ENCODE peak calls at places on chromosomes 3 and 15, in nine cellular contexts. T is tibial nerve, H is ovary, V is sigmoid colon, Z is A549, D is HepG2, W is H1, K is K562, J is stomach. U is an unnamed sample. For H3K4me1, the result is how much of the 10 kb centered on the place peaks cover.

GRCh38 chr15:66413555-66413954 is 26.8 kb downstream of the MAP2K1 start:
- DNase-seq in T (no peak), H (no peak), V (no peak), Z (no peak), D (no peak), W (no peak), K (no peak), J (no peak), U (no peak)

GRCh38 chr15:94164202-94164807 is 67.1 kb upstream of the MCTP2 start:
- DNase-seq in T (peak), H (no peak), V (no peak), Z (peak), D (peak), W (peak), K (peak), J (peak), U (peak)

GRCh38 chr15:28977377-28978010 is 91.7 kb downstream of the APBA2 start:
- DNase-seq in T (no peak), H (no peak), V (no peak), Z (peak), D (no peak), W (no peak), K (no peak), J (no peak), U (no peak)

GRCh38 chr15:77013786-77014136 is 18.8 kb downstream of the PSTPIP1 start:
- DNase-seq in T (no peak), H (no peak), V (no peak), Z (no peak), D (no peak), W (no peak), K (no peak), J (peak), U (peak)

GRCh38 chr3:163785693-163786092 is 1292.6 kb downstream of the SI start:
- DNase-seq in T (no peak), H (no peak), V (no peak), Z (peak), D (no peak), W (peak), K (no peak), J (no peak), U (no peak)

GRCh38 chr3:143443851-143444331 is 324.3 kb downstream of the CHST2 start:
- DNase-seq in T (peak), H (no peak), V (peak), Z (peak), D (no peak), W (no peak), K (peak), J (peak), U (peak)

GRCh38 chr3:110736332-110736731 is 335.3 kb upstream of the NECTIN3 start:
- DNase-seq in T (no peak), H (no peak), V (no peak), Z (no peak), D (no peak), W (no peak), K (no peak), J (no peak), U (no peak)

GRCh38 chr3:27568393-27568792 is 84.2 kb upstream of the SLC4A7 start:
- DNase-seq in T (peak), H (peak), V (peak), Z (no peak), D (no peak), W (no peak), K (no peak), J (peak), U (peak)

GRCh38 chr15:90839187-90840071 is 29.0 kb upstream of the FURIN start:
- DNase-seq in T (no peak), H (no peak), V (no peak), Z (no peak), D (peak), W (peak), K (no peak), J (peak), U (peak)

GRCh38 chr3:150370129-150370602 is 37.9 kb upstream of the TSC22D2 start:
- DNase-seq in T (peak), H (no peak), V (peak), Z (peak), D (peak), W (no peak), K (peak), J (no peak), U (peak)

GRCh38 chr15:61155741-61156700 is 73.1 kb downstream of the RORA start:
- DNase-seq in T (peak), H (peak), V (peak), Z (no peak), D (no peak), W (no peak), K (no peak), J (no peak), U (peak)

GRCh38 chr3:159928071-159928491 is 60.6 kb upstream of the IL12A start:
- DNase-seq in T (no peak), H (no peak), V (no peak), Z (peak), D (no peak), W (no peak), K (no peak), J (no peak), U (no peak)

GRCh38 chr3:156792945-156793344 is 33.2 kb upstream of the LEKR1 start:
- DNase-seq in T (no peak), H (no peak), V (no peak), Z (no peak), D (no peak), W (no peak), K (no peak), J (no peak), U (no peak)

GRCh38 chr15:41462396-41462795 is 31.3 kb upstream of the ITPKA start:
- DNase-seq in T (no peak), H (no peak), V (no peak), Z (no peak), D (no peak), W (no peak), K (no peak), J (no peak), U (no peak)

GRCh38 chr15:52228928-52229327 is 37.7 kb upstream of the GNB5 start:
- DNase-seq in T (no peak), H (no peak), V (no peak), Z (peak), D (peak), W (peak), K (peak), J (peak), U (peak)

GRCh38 chr3:134885877-134886621 is 91.0 kb downstream of the EPHB1 start:
- DNase-seq in T (no peak), H (no peak), V (no peak), Z (no peak), D (no peak), W (no peak), K (no peak), J (no peak), U (no peak)

GRCh38 chr3:167209011-167209410 is 171.1 kb downstream of the ZBBX start:
- DNase-seq in T (no peak), H (no peak), V (no peak), Z (no peak), D (no peak), W (no peak), K (no peak), J (no peak), U (no peak)

GRCh38 chr3:156792114-156792513 is 34.0 kb upstream of the LEKR1 start:
- DNase-seq in T (no peak), H (no peak), V (no peak), Z (no peak), D (no peak), W (no peak), K (no peak), J (no peak), U (no peak)

GRCh38 chr15:42069496-42070275 is 24.7 kb downstream of the PLA2G4D start:
- DNase-seq in T (no peak), H (no peak), V (no peak), Z (no peak), D (no peak), W (no peak), K (no peak), J (peak), U (no peak)

GRCh38 chr15:91627473-91628309 is 225.8 kb upstream of the SLCO3A1 start:
- DNase-seq in T (no peak), H (no peak), V (peak), Z (no peak), D (no peak), W (no peak), K (no peak), J (no peak), U (peak)

GRCh38 chr15:64681424-64682024 is 93.9 kb downstream of the RBPMS2 start:
- DNase-seq in T (peak), H (no peak), V (no peak), Z (peak), D (peak), W (no peak), K (peak), J (peak), U (peak)

GRCh38 chr15:50496692-50497091 is 49.8 kb downstream of the USP50 start:
- DNase-seq in T (no peak), H (no peak), V (no peak), Z (no peak), D (no peak), W (no peak), K (no peak), J (no peak), U (no peak)

GRCh38 chr15:89108865-89109660 is 20.8 kb downstream of the ABHD2 start:
- DNase-seq in T (no peak), H (no peak), V (peak), Z (no peak), D (no peak), W (no peak), K (peak), J (no peak), U (no peak)

GRCh38 chr3:161644871-161645636 is 148.4 kb downstream of the OTOL1 start:
- DNase-seq in T (peak), H (no peak), V (no peak), Z (peak), D (no peak), W (no peak), K (no peak), J (no peak), U (no peak)

GRCh38 chr3:46820852-46821251 is 42.4 kb downstream of the MYL3 start:
- DNase-seq in T (no peak), H (no peak), V (no peak), Z (no peak), D (no peak), W (no peak), K (no peak), J (no peak), U (no peak)
- TF ChIP-seq EP300 in T (no peak), H (no peak), V (no peak), Z (no peak), D (no peak), W (no peak), K (no peak), J (no peak), U (no peak)

GRCh38 chr15:40283615-40284306 is 897 bp upstream of the ANKRD63 start:
- DNase-seq in T (no peak), H (no peak), V (no peak), Z (no peak), D (no peak), W (no peak), K (no peak), J (no peak), U (no peak)
- H3K4me1 ChIP-seq in T (under half), H (under half), V (under half), Z (under half), D (under half), W (under half), K (under half), J (half or more), U (under half)

GRCh38 chr3:48287034-48287433 is 46.1 kb downstream of the ZNF589 start:
- DNase-seq in T (no peak), H (no peak), V (no peak), Z (no peak), D (no peak), W (no peak), K (no peak), J (no peak), U (no peak)
- H3K27ac ChIP-seq in T (no peak), H (no peak), V (no peak), Z (no peak), D (no peak), W (no peak), K (no peak), J (no peak), U (no peak)

DNA sequence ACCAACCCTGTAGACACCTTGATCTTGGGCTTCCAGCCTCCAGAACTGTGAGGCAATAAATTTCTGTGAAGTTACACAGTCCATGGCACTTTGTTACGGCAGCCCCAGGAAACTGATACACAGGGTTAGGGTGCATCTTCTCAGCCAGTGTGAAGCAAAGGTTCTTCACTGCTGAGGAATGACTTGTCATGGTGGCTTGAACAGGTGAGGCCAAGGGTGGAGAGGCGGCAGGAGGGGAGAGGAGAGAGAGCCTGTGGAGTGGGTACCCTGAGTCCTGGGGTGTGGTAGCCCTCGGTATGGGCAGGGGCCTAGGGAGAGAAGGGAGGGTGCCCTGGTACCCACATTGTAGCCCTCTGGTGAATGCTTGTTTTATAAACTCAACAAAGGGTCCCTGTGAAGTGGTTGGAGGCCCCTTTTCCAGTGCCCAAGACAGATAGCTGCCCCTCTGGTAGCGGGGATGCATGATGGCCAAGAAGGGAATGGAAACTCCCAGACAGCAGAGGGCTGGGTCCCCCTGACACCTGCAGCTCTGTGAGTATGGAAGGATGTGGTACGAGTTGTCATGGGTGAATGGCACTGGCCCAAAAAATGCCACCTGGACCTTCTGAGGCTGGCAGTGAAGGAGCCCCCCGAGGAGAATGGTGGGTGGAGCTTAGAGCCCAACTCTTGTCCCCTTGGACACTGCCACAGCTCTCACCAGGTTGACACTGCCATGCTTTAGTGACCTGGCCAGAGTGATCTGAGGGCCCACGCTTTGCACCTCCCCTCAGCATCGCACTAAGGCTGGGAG is 49.6 kb downstream of the SPSB4 start:
- DNase-seq in T (no peak), H (no peak), V (no peak), Z (no peak), D (no peak), W (no peak), K (no peak), J (no peak), U (no peak)
- TF ChIP-seq EP300 in T (no peak), H (no peak), V (no peak), Z (no peak), D (no peak), W (no peak), K (no peak), J (no peak), U (no peak)

GRCh38 chr3:66483006-66483928 is 17.6 kb downstream of the LRIG1 start:
- DNase-seq in T (peak), H (peak), V (peak), Z (no peak), D (no peak), W (no peak), K (no peak), J (peak), U (peak)
- H3K4me1 ChIP-seq in T (half or more), H (under half), V (half or more), Z (under half), D (half or more), W (half or more), K (under half), J (half or more), U (half or more)